ENCODE peak calls at places on chromosomes 16 and 17, in eight cellular contexts. C is thoracic aorta; M is heart left ventricle; P is tibial artery; E is GM06990; K is endodermal cell; O is CD4-positive, CD25-positive, alpha-beta regulatory T cell; W is lower lobe of right lung. S is an unnamed sample.
A peak's percentile ranks its signal among the peaks of the same experiment; 100 is the strongest.

GRCh38 chr17:16415031-16415924 is at the start of gene TRPV2:
- DNase-seq in O (peak; percentile 45), P (no peak), M (peak; percentile 82), E (peak; percentile 67), K (peak; percentile 92), W (peak; percentile 74), C (no peak), S (no peak)

GRCh38 chr16:1983544-1984346 is at the start of gene GFER:
- DNase-seq in O (peak; percentile 53), W (peak; percentile 93), K (peak; percentile 98), M (peak; percentile 95), E (peak; percentile 91), P (peak; percentile 85), C (no peak), S (peak; percentile 42)

GRCh38 chr16:30063893-30064745 is 1.4 kb upstream of the ALDOA start:
- DNase-seq in K (peak; percentile 86), C (no peak), W (peak; percentile 86), P (peak; percentile 88), E (peak; percentile 64), M (peak; percentile 86), O (peak; percentile 75), S (peak; percentile 49)

GRCh38 chr17:61209524-61209923 is 190.1 kb upstream of the TBX2 start:
- DNase-seq in P (no peak), E (no peak), O (no peak), C (no peak), K (no peak), W (no peak), M (no peak), S (no peak)

GRCh38 chr16:50462793-50463507 is 85.2 kb upstream of the NKD1 start:
- DNase-seq in K (peak; percentile 74), P (no peak), O (no peak), E (no peak), M (no peak), C (no peak), W (no peak), S (no peak)

GRCh38 chr16:55418586-55418985 is 60.4 kb upstream of the MMP2 start:
- DNase-seq in M (no peak), K (peak; percentile 81), E (no peak), P (no peak), W (no peak), C (no peak), O (no peak), S (no peak)

GRCh38 chr17:3956558-3956957 is 7.7 kb downstream of the ATP2A3 start:
- DNase-seq in E (no peak), P (no peak), M (no peak), C (no peak), O (no peak), W (no peak), K (peak; percentile 78), S (no peak)

GRCh38 chr17:60501589-60501988 is 24.5 kb downstream of the APPBP2 start:
- DNase-seq in P (no peak), E (no peak), W (no peak), K (no peak), M (no peak), O (no peak), C (no peak), S (no peak)

GRCh38 chr17:45336390-45337182 is 19.8 kb upstream of the MAP3K14 start:
- DNase-seq in K (no peak), W (peak; percentile 30), O (no peak), E (no peak), M (no peak), P (no peak), C (no peak), S (no peak)

GRCh38 chr16:61820820-61821219 is 215.4 kb downstream of the CDH8 start:
- DNase-seq in K (no peak), P (no peak), E (no peak), M (no peak), O (no peak), W (no peak), C (no peak), S (no peak)

GRCh38 chr17:82228842-82229685 is at the start of gene SLC16A3:
- DNase-seq in C (no peak), K (peak; percentile 88), E (peak; percentile 86), O (peak; percentile 63), M (peak; percentile 90), W (peak; percentile 87), P (no peak), S (peak; percentile 43)

GRCh38 chr17:82679586-82680465 is 18.7 kb downstream of the RAB40B start:
- DNase-seq in K (peak; percentile 77), W (no peak), M (no peak), E (no peak), O (no peak), P (no peak), C (no peak), S (no peak)

GRCh38 chr16:3637371-3637923 is 17.0 kb upstream of the DNASE1 start:
- DNase-seq in W (no peak), E (no peak), M (no peak), K (peak; percentile 65), C (no peak), O (peak; percentile 43), P (no peak), S (no peak)

GRCh38 chr16:85578599-85578948 is 34.5 kb upstream of the GSE1 start:
- DNase-seq in C (no peak), E (no peak), M (no peak), P (no peak), K (no peak), W (no peak), O (no peak), S (no peak)

GRCh38 chr17:18203308-18203707 is 19.7 kb downstream of the ALKBH5 start:
- DNase-seq in W (no peak), P (no peak), E (no peak), C (no peak), M (no peak), O (no peak), K (peak; percentile 97), S (no peak)

GRCh38 chr16:1592446-1592845 is 19.4 kb downstream of the IFT140 start:
- DNase-seq in C (no peak), E (no peak), W (no peak), K (no peak), P (no peak), M (no peak), O (no peak), S (no peak)

GRCh38 chr17:58764373-58764772 is 8.7 kb downstream of the PPM1E start:
- DNase-seq in P (no peak), C (no peak), O (no peak), E (no peak), K (no peak), W (no peak), M (no peak), S (no peak)

GRCh38 chr17:4782652-4783051 is 3.5 kb downstream of the VMO1 start:
- DNase-seq in M (peak; percentile 71), K (peak; percentile 63), W (peak; percentile 76), C (no peak), O (no peak), P (no peak), E (no peak), S (no peak)

GRCh38 chr17:31807846-31808245 is 51.2 kb downstream of the COPRS start:
- DNase-seq in O (no peak), C (no peak), M (no peak), K (no peak), W (no peak), P (no peak), E (no peak), S (no peak)

GRCh38 chr17:36994438-36994837 is 45.7 kb downstream of the AATF start:
- DNase-seq in K (no peak), P (no peak), C (no peak), O (no peak), E (no peak), W (no peak), M (no peak), S (no peak)
- H3K36me3 ChIP-seq in K (peaks cover 96% of the 10 kb centered on the region), P (peaks cover 79% of the 10 kb centered on the region), C (peaks cover 21% of the 10 kb centered on the region), O (peaks cover 87% of the 10 kb centered on the region), E (peaks cover 9% of the 10 kb centered on the region), W (peaks cover 87% of the 10 kb centered on the region), M (peaks cover 88% of the 10 kb centered on the region), S (peaks cover 54% of the 10 kb centered on the region)

DNA sequence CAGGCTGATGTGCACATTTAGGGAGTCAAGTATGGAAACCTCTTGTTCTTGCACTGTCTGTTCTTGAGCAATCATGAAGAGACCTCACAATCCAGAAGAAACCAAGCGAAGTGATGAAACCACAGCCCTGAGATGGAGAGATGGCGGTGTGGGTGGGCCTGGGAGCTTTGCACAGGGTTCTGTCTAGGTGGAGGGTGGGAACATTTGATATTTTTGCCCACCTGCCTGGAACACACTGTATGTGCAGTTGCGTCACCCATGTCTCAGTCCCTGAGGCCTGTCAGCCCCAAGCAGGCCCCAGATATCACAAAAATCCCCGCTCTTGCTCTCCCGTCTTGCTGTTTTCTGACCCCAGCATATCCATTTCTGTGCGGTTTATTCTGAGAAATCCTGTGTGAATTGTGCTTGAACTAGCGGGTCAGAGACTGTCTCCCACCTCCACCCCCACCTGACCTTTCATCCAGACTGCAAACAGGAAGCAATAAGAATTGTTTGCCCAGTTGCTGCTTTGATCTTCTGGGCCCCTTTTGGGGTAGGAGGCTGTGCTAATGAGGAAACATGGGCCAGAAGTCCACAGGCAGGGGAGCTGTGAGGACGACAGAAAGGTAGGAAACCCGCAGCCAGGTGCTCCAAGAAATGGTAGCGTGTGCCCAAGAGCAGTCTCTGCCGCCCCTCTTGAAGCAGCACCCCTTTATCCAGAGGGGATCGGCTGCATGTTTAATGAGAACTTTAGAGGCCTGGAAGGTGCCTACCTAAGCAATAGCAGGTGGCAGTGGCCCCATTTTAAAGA is 183.8 kb downstream of the CCDC182 start:
- DNase-seq in E (no peak), O (no peak), W (no peak), M (no peak), K (no peak), P (no peak), C (no peak), S (no peak)
- H3K36me3 ChIP-seq in E (peaks cover 4% of the 10 kb centered on the region), O (peaks cover 17% of the 10 kb centered on the region), W (no peaks in the 10 kb centered on the region), M (no peaks in the 10 kb centered on the region), K (no peaks in the 10 kb centered on the region), P (no peaks in the 10 kb centered on the region), C (no peaks in the 10 kb centered on the region), S (no peaks in the 10 kb centered on the region)

GRCh38 chr16:10892782-10893181 is 15.8 kb downstream of the CIITA start:
- DNase-seq in O (no peak), P (no peak), W (no peak), K (no peak), C (no peak), M (no peak), E (no peak), S (no peak)
- H3K36me3 ChIP-seq in O (peaks cover 6% of the 10 kb centered on the region), P (no peaks in the 10 kb centered on the region), W (peaks cover 27% of the 10 kb centered on the region), K (no peaks in the 10 kb centered on the region), C (no peaks in the 10 kb centered on the region), M (peaks cover 5% of the 10 kb centered on the region), E (peaks cover 5% of the 10 kb centered on the region), S (no peaks in the 10 kb centered on the region)

GRCh38 chr17:75631353-75631752 is 1.9 kb upstream of the SMIM5 start:
- DNase-seq in O (no peak), W (peak; percentile 45), M (peak; percentile 56), K (no peak), P (no peak), C (no peak), E (no peak), S (no peak)
- H3K36me3 ChIP-seq in O (no peaks in the 10 kb centered on the region), W (peaks cover 31% of the 10 kb centered on the region), M (peaks cover 35% of the 10 kb centered on the region), K (peaks cover 5% of the 10 kb centered on the region), P (peaks cover 47% of the 10 kb centered on the region), C (peaks cover 17% of the 10 kb centered on the region), E (peaks cover 6% of the 10 kb centered on the region), S (no peaks in the 10 kb centered on the region)

GRCh38 chr17:7732981-7733557 is 15.5 kb downstream of the DNAH2 start:
- DNase-seq in O (no peak), M (no peak), K (no peak), W (no peak), C (no peak), P (no peak), E (no peak), S (no peak)

DNA sequence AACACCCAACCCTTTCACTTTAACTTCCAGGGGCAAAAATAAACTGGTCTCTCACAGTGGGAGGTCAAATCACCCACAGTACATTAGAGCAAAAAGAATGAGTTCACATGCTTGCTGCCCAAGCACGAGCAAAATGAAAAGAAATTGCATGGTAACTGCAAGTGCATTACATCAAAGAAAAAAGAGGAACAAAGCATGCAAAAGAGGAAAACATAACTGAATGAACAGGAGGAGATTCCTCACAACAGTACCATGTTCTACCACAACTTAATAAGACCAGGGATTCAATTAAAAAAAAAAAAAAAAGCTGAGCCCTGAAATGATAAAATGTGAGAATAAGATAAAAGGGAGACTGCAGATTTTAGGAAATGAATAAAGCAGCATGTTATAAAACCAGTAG is 12.3 kb downstream of the DNAH2 start:
- DNase-seq in P (no peak), K (no peak), C (no peak), E (no peak), W (no peak), O (no peak), M (no peak), S (no peak)
- H3K36me3 ChIP-seq in P (no peaks in the 10 kb centered on the region), K (no peaks in the 10 kb centered on the region), C (no peaks in the 10 kb centered on the region), E (no peaks in the 10 kb centered on the region), W (no peaks in the 10 kb centered on the region), O (no peaks in the 10 kb centered on the region), M (no peaks in the 10 kb centered on the region), S (no peaks in the 10 kb centered on the region)